ENCODE peak calls at places on chromosomes 6 and 20, in six cellular contexts. D is pancreas; H is OCI-LY7; J is heart right ventricle; W is CD4-positive, alpha-beta T cell; I is dorsolateral prefrontal cortex. S is an unnamed sample.

GRCh38 chr6:5359413-5359812 is 98.1 kb downstream of the FARS2 start:
- DNase-seq in I (no peak), W (no peak), H (no peak), D (no peak), J (no peak), S (no peak)

GRCh38 chr6:96836579-96837137 is 619 bp downstream of the GPR63 start:
- DNase-seq in W (no peak), D (peak), J (no peak), H (no peak), I (no peak), S (no peak)

GRCh38 chr6:105452924-105453756 is 50.3 kb upstream of the PREP start:
- DNase-seq in H (peak), I (peak), J (no peak), W (peak), D (no peak), S (no peak)

GRCh38 chr6:148611213-148611612 is 135.6 kb upstream of the UST start:
- DNase-seq in H (no peak), J (peak), I (no peak), W (no peak), D (no peak), S (no peak)

GRCh38 chr6:68546620-68547019 is 88.5 kb upstream of the ADGRB3 start:
- DNase-seq in D (no peak), I (no peak), H (no peak), J (no peak), W (no peak), S (no peak)

GRCh38 chr20:47133809-47134456 is 222.6 kb downstream of the ZMYND8 start:
- DNase-seq in J (no peak), D (no peak), I (no peak), H (no peak), W (no peak), S (no peak)

GRCh38 chr20:8020314-8021079 is 936 bp upstream of the TMX4 start:
- DNase-seq in D (no peak), J (no peak), I (no peak), W (no peak), H (peak), S (no peak)

GRCh38 chr20:15297059-15297875 is 959.9 kb upstream of the FLRT3 start:
- DNase-seq in D (no peak), I (no peak), J (no peak), W (no peak), H (no peak), S (no peak)

GRCh38 chr20:32440758-32441078 is 82.6 kb downstream of the ASXL1 start:
- DNase-seq in D (no peak), W (no peak), I (peak), J (no peak), H (no peak), S (no peak)

GRCh38 chr6:33209856-33210255 is 1.6 kb downstream of the RING1 start:
- DNase-seq in I (no peak), W (no peak), J (no peak), D (no peak), H (no peak), S (no peak)

GRCh38 chr6:33206864-33207568 is 1.3 kb upstream of the RING1 start:
- DNase-seq in H (no peak), W (no peak), J (no peak), D (no peak), I (no peak), S (peak)

GRCh38 chr6:33208089-33208967 is at the start of gene RING1:
- DNase-seq in D (peak), J (peak), H (peak), I (peak), W (peak), S (peak)

GRCh38 chr6:33206027-33206863 is 1.8 kb downstream of the HSD17B8 start:
- DNase-seq in J (no peak), D (no peak), W (no peak), I (no peak), H (no peak), S (no peak)

DNA sequence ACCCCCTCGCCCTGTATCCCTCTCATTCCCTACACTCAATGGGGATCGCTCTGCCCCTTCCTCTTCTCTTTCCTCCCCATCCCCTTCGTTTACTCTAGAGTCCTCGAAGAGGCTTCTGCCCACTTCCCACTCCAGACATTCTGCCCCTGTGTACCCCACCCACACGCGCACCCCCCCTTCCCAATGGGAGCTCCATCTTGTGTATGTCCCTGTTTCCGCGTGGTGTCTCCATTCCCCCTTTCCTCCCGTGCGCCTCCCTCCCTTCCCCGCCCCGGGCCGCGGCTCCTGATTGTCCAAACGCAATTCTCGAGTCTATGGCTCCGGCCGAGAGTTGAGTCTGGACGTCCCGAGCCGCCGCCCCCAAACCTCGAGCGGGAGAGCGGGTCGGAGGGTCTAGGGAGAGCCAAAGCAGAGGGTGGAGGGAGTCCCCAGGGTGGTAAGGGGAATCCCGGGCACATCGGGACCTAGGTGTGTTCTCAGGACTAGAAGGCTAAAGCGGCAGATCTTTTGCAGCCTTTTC is 671 bp upstream of the RING1 start:
- DNase-seq in J (peak), H (peak), D (peak), I (peak), W (no peak), S (no peak)
- H3K27ac ChIP-seq in J (peak), H (peak), D (peak), I (peak), W (peak), S (peak)

DNA sequence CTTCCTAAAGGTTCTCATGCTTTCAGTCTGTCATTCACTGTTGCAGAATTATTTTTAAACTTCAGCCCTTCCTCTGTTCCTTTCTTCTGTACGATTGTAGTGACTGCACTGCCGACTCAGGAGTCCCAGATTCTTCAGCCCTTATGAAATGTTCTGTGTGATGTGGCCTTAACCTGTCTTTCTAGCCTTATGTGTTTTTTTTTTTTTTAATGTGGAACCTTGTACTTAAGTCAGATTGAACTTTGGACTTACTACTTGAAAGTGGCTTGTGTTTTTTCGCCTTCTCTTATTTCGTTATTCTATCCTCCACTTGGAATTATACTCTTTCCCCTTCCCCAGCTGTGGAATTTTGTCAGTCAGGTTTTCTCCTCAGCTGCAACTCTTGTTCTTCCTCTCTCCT is 8.7 kb downstream of the CEP43 start:
- DNase-seq in D (no peak), I (no peak), H (no peak), W (no peak), J (no peak), S (no peak)
- H3K27ac ChIP-seq in D (no peak), I (no peak), H (no peak), W (no peak), J (no peak), S (no peak)

DNA sequence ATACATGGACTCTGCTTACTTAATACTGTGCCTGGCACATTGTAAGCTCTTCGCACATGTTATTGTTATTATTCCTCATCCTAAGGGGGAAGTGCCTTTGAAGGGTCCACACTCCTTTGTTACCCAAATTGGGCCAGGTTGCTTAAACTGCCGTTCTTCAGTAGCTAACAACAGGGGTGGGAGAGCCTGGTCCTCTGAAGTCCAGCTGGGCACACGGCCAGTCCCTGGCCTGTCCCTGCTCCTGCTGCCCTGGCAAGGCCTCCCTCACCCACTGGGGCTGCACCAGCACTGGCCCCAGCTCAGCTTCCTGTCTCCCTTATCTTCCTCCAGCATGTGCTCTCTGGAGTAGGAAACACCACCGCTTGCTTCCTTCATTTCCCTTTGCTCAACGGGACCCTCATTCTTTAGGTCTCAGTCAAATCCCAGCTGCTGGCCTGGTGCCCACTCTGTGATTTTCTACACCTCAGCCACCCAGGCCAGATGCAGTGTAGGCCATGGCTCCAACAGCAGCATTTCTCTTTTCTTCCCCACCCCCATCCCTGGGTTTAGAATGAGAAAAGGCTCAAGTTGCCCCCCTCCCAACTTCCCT is 5.5 kb upstream of the PROCR start:
- DNase-seq in J (peak), I (no peak), W (no peak), D (no peak), H (no peak), S (no peak)
- H3K27ac ChIP-seq in J (no peak), I (no peak), W (no peak), D (no peak), H (no peak), S (no peak)

GRCh38 chr6:44254201-44254956 is 2.9 kb downstream of the SLC35B2 start:
- DNase-seq in D (no peak), W (no peak), H (no peak), I (no peak), J (no peak), S (no peak)
- H3K27ac ChIP-seq in D (no peak), W (no peak), H (no peak), I (no peak), J (no peak), S (no peak)

S was measured in substantia nigra.